ENCODE peak calls at places on chromosomes 1 and 21, in six cellular contexts. B, C, T, W, J and A are unnamed samples.

GRCh38 chr1:66244429-66244828 is 289.5 kb upstream of the SGIP1 start:
- DNase-seq in T (no peak), W (no peak), B (no peak), J (peak; percentile 72), C (no peak), A (no peak)

GRCh38 chr1:225446298-225446941 is 18.6 kb upstream of the LBR start:
- DNase-seq in J (no peak), W (no peak), C (no peak), T (no peak), B (no peak), A (no peak)

GRCh38 chr1:23800396-23801337 is at the start of gene GALE:
- DNase-seq in J (peak; percentile 95), C (peak; percentile 95), T (peak; percentile 90), W (peak; percentile 98), B (peak; percentile 99), A (peak; percentile 98)

GRCh38 chr1:169604781-169605560 is 18.7 kb upstream of the F5 start:
- DNase-seq in J (no peak), B (no peak), C (peak; percentile 46), W (no peak), T (no peak), A (no peak)

GRCh38 chr21:9837946-9838801 is 683.2 kb upstream of the TPTE start:
- DNase-seq in J (no peak), T (no peak), C (no peak), B (peak; percentile 21), W (no peak), A (no peak)

GRCh38 chr1:209585197-209585596 is 1.7 kb downstream of the CAMK1G start:
- DNase-seq in B (no peak), C (no peak), W (no peak), T (no peak), J (no peak), A (no peak)

GRCh38 chr1:106956721-106957120 is 99.8 kb upstream of the PRMT6 start:
- DNase-seq in B (no peak), W (no peak), T (no peak), J (no peak), C (no peak), A (no peak)

GRCh38 chr1:199948587-199949280 is 78.8 kb upstream of the NR5A2 start:
- DNase-seq in C (no peak), T (no peak), J (no peak), W (no peak), B (no peak), A (no peak)

GRCh38 chr1:112714313-112715263 is 544 bp downstream of the PPM1J start:
- DNase-seq in C (peak; percentile 26), J (no peak), B (peak; percentile 47), T (peak; percentile 47), W (no peak), A (peak; percentile 58)

GRCh38 chr1:188700116-188700515 is 1777.5 kb downstream of the BRINP3 start:
- DNase-seq in J (no peak), T (no peak), W (no peak), C (no peak), B (no peak), A (no peak)

GRCh38 chr1:24643362-24644346 is 552 bp downstream of the SRRM1 start:
- DNase-seq in J (peak; percentile 35), B (no peak), T (no peak), W (peak; percentile 38), C (no peak), A (peak; percentile 35)

GRCh38 chr1:67683736-67684525 is 1.1 kb upstream of the GADD45A start:
- DNase-seq in B (no peak), C (no peak), J (no peak), T (no peak), W (no peak), A (no peak)

GRCh38 chr1:246789454-246790339 is 65.5 kb downstream of the SCCPDH start:
- DNase-seq in T (no peak), J (no peak), C (no peak), W (no peak), B (no peak), A (no peak)

GRCh38 chr1:199282910-199283309 is 644.1 kb downstream of the PTPRC start:
- DNase-seq in T (no peak), J (no peak), C (no peak), W (no peak), B (no peak), A (no peak)

GRCh38 chr1:97989094-97989680 is 68.4 kb upstream of the DPYD start:
- DNase-seq in B (no peak), C (no peak), J (no peak), W (no peak), T (no peak), A (no peak)

GRCh38 chr1:99850458-99850974 is 355 bp downstream of the AGL start:
- DNase-seq in T (no peak), J (peak; percentile 72), B (no peak), C (no peak), W (peak; percentile 11), A (no peak)

GRCh38 chr1:219798283-219799030 is 129.9 kb downstream of the SLC30A10 start:
- DNase-seq in C (no peak), W (no peak), B (no peak), T (no peak), J (no peak), A (no peak)

GRCh38 chr21:35023396-35024070 is 25.6 kb downstream of the RUNX1 start:
- DNase-seq in C (no peak), W (no peak), B (no peak), T (no peak), J (no peak), A (no peak)

GRCh38 chr1:26025517-26025916 is 3.9 kb downstream of the EXTL1 start:
- DNase-seq in W (no peak), J (no peak), B (no peak), T (no peak), C (no peak), A (no peak)

GRCh38 chr1:68293609-68294353 is 61.5 kb upstream of the WLS start:
- DNase-seq in C (no peak), T (peak; percentile 77), J (no peak), W (no peak), B (no peak), A (peak; percentile 57)

GRCh38 chr1:27296773-27297214 is 25.2 kb upstream of the TMEM222 start:
- DNase-seq in B (peak; percentile 75), J (peak; percentile 45), W (peak; percentile 64), T (peak; percentile 75), C (peak; percentile 76), A (peak; percentile 77)

GRCh38 chr1:112263464-112263863 is 132.6 kb upstream of the CTTNBP2NL start:
- DNase-seq in B (no peak), W (no peak), C (no peak), T (no peak), J (no peak), A (no peak)

GRCh38 chr21:30146558-30147282 is 19.9 kb downstream of the CLDN17 start:
- DNase-seq in T (no peak), J (no peak), W (no peak), C (no peak), B (no peak), A (no peak)
- H3K27ac ChIP-seq in T (no peak overlapping the region), J (no peak overlapping the region), W (no peak overlapping the region), C (no peak overlapping the region), B (no peak overlapping the region), A (no peak overlapping the region)

GRCh38 chr1:81170721-81171120 is 630.0 kb upstream of the ADGRL2 start:
- DNase-seq in W (no peak), J (no peak), C (no peak), B (no peak), T (no peak), A (no peak)

GRCh38 chr1:81174811-81175476 is 625.8 kb upstream of the ADGRL2 start:
- DNase-seq in C (no peak), J (no peak), B (no peak), T (no peak), W (no peak), A (no peak)

GRCh38 chr1:81179239-81179638 is 621.5 kb upstream of the ADGRL2 start:
- DNase-seq in T (no peak), B (no peak), W (no peak), J (no peak), C (no peak), A (no peak)

GRCh38 chr1:81172483-81172882 is 628.3 kb upstream of the ADGRL2 start:
- DNase-seq in B (no peak), T (no peak), W (no peak), C (no peak), J (no peak), A (no peak)

GRCh38 chr1:81174052-81174451 is 626.7 kb upstream of the ADGRL2 start:
- DNase-seq in T (no peak), C (no peak), W (no peak), J (no peak), B (no peak), A (no peak)
- H3K27ac ChIP-seq in T (no peak overlapping the region), C (no peak overlapping the region), W (no peak overlapping the region), J (no peak overlapping the region), B (no peak overlapping the region), A (no peak overlapping the region)

DNA sequence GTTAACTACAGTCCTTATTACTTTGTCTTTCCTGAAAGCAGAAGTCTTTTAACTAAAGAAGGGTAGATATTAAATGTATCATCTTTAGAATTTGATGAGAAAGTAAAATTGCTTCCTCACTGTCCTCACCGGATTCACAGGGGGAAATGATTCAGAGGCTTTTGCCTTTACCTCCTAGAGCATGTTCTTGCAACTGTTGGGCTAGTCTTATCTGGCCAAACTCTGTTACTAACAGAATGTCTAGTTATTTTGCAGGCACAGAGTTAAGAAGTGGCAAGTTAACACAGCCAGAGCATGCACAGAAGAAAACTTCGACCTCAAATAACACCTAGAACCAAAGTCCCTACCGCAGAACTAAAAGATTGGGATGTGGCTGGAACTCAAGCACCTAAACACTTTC is 107.3 kb upstream of the VAV3 start:
- DNase-seq in C (no peak), B (no peak), J (no peak), T (no peak), W (no peak), A (no peak)
- H3K27ac ChIP-seq in C (no peak overlapping the region), B (no peak overlapping the region), J (no peak overlapping the region), T (no peak overlapping the region), W (no peak overlapping the region), A (no peak overlapping the region)

DNA sequence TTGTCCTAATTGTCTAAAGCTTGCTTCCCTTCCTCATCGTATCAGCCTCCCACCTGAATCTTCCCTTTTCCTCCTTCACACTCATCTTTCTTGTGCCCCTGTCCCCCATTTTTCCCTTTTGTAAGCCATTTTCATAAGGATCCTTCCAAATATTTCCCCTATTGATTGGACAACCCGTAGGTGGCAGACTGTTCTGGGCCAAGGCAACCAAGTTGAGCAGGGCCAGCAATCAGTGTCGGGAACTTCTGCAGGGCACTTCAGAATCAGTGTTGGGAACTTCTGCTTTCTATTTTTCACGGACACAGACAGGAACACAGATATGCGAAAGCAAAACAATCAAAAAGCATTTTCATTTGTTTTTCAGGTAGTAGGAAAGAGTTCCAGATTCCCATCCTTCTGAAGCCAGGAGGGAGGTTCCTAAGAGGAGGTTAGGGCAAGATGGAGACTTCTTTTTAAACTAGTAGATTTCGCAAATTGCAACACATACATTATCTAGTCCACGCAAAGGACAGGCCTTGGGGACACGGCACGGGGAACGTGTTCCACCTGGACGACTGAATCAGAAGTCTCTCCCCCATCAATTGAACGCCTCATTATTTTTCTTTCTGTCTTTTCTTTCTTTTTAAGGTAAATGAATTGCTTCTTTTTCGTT is 691 bp upstream of the MPZL1 start:
- DNase-seq in W (peak; percentile 39), J (peak; percentile 47), C (no peak), B (no peak), T (no peak), A (no peak)
- H3K27ac ChIP-seq in W (peak overlapping the region; percentile 85), J (peak overlapping the region; percentile 69), C (no peak overlapping the region), B (peak overlapping the region; percentile 85), T (no peak overlapping the region), A (peak overlapping the region; percentile 94)

GRCh38 chr1:244324176-244324883 is 127.4 kb downstream of the ADSS2 start:
- DNase-seq in W (no peak), B (no peak), J (no peak), C (no peak), T (peak; percentile 13), A (no peak)
- H3K27ac ChIP-seq in W (peak overlapping the region; percentile 86), B (no peak overlapping the region), J (no peak overlapping the region), C (peak overlapping the region; percentile 26), T (no peak overlapping the region), A (no peak overlapping the region)

GRCh38 chr21:33480481-33481103 is 818 bp upstream of the TMEM50B start:
- DNase-seq in B (no peak), C (no peak), J (peak; percentile 18), T (no peak), W (no peak), A (no peak)
- H3K27ac ChIP-seq in B (peak overlapping the region; percentile 94), C (peak overlapping the region; percentile 87), J (peak overlapping the region; percentile 83), T (peak overlapping the region; percentile 55), W (peak overlapping the region; percentile 87), A (peak overlapping the region; percentile 99)